ENCODE peak calls at places on chromosome 20, in six cellular contexts. One of them, this sample, is unnamed.

GRCh38 chr20:54345301-54345724 is 130.1 kb upstream of the DOK5 start:
- DNase-seq in anterior cingulate cortex: no peak
- DNase-seq in GF-D8: no peak
- DNase-seq in esophagus squamous epithelium: no peak
- DNase-seq in cardiac muscle cell: no peak
- DNase-seq in activated T-cell treated with anti-CD3 and anti-CD28 coated beads, Interleukin-2, amount 50 U/mL, for 72 hours: no peak
- DNase-seq in this sample: no peak

GRCh38 chr20:12252793-12253192 is 335.1 kb downstream of the BTBD3 start:
- DNase-seq in anterior cingulate cortex: no peak
- DNase-seq in GF-D8: no peak
- DNase-seq in esophagus squamous epithelium: no peak
- DNase-seq in cardiac muscle cell: no peak
- DNase-seq in activated T-cell treated with anti-CD3 and anti-CD28 coated beads, Interleukin-2, amount 50 U/mL, for 72 hours: no peak
- DNase-seq in this sample: no peak

GRCh38 chr20:44946266-44946852 is 13.8 kb downstream of the TOMM34 start:
- DNase-seq in anterior cingulate cortex: no peak
- DNase-seq in GF-D8: no peak
- DNase-seq in esophagus squamous epithelium: no peak
- DNase-seq in cardiac muscle cell: no peak
- DNase-seq in activated T-cell treated with anti-CD3 and anti-CD28 coated beads, Interleukin-2, amount 50 U/mL, for 72 hours: no peak
- DNase-seq in this sample: no peak

GRCh38 chr20:46139908-46140482 is 21.9 kb downstream of the CD40 start:
- DNase-seq in anterior cingulate cortex: no peak
- DNase-seq in GF-D8: no peak
- DNase-seq in esophagus squamous epithelium: no peak
- DNase-seq in cardiac muscle cell: no peak
- DNase-seq in activated T-cell treated with anti-CD3 and anti-CD28 coated beads, Interleukin-2, amount 50 U/mL, for 72 hours: no peak
- DNase-seq in this sample: no peak

GRCh38 chr20:14219801-14220461 is 117.5 kb downstream of the FLRT3 start:
- DNase-seq in anterior cingulate cortex: no peak
- DNase-seq in GF-D8: no peak
- DNase-seq in esophagus squamous epithelium: no peak
- DNase-seq in cardiac muscle cell: no peak
- DNase-seq in activated T-cell treated with anti-CD3 and anti-CD28 coated beads, Interleukin-2, amount 50 U/mL, for 72 hours: no peak
- DNase-seq in this sample: no peak

GRCh38 chr20:24303393-24303792 is 166.0 kb upstream of the SYNDIG1 start:
- DNase-seq in anterior cingulate cortex: peak; percentile 25
- DNase-seq in GF-D8: no peak
- DNase-seq in esophagus squamous epithelium: no peak
- DNase-seq in cardiac muscle cell: no peak
- DNase-seq in activated T-cell treated with anti-CD3 and anti-CD28 coated beads, Interleukin-2, amount 50 U/mL, for 72 hours: no peak
- DNase-seq in this sample: peak; percentile 30

GRCh38 chr20:17556842-17557674 is 12.8 kb upstream of the DSTN start:
- DNase-seq in anterior cingulate cortex: no peak
- DNase-seq in GF-D8: no peak
- DNase-seq in esophagus squamous epithelium: no peak
- DNase-seq in cardiac muscle cell: no peak
- DNase-seq in activated T-cell treated with anti-CD3 and anti-CD28 coated beads, Interleukin-2, amount 50 U/mL, for 72 hours: no peak
- DNase-seq in this sample: no peak

GRCh38 chr20:22717466-22717865 is 133.1 kb upstream of the FOXA2 start:
- DNase-seq in anterior cingulate cortex: no peak
- DNase-seq in GF-D8: no peak
- DNase-seq in esophagus squamous epithelium: no peak
- DNase-seq in cardiac muscle cell: peak; percentile 54
- DNase-seq in activated T-cell treated with anti-CD3 and anti-CD28 coated beads, Interleukin-2, amount 50 U/mL, for 72 hours: no peak
- DNase-seq in this sample: no peak

GRCh38 chr20:58277578-58278344 is 31.8 kb upstream of the RAB22A start:
- DNase-seq in anterior cingulate cortex: no peak
- DNase-seq in GF-D8: no peak
- DNase-seq in esophagus squamous epithelium: no peak
- DNase-seq in cardiac muscle cell: no peak
- DNase-seq in activated T-cell treated with anti-CD3 and anti-CD28 coated beads, Interleukin-2, amount 50 U/mL, for 72 hours: no peak
- DNase-seq in this sample: no peak

GRCh38 chr20:50301712-50302111 is 111.1 kb downstream of the CEBPB start:
- DNase-seq in anterior cingulate cortex: no peak
- DNase-seq in GF-D8: no peak
- DNase-seq in esophagus squamous epithelium: no peak
- DNase-seq in cardiac muscle cell: no peak
- DNase-seq in activated T-cell treated with anti-CD3 and anti-CD28 coated beads, Interleukin-2, amount 50 U/mL, for 72 hours: no peak
- DNase-seq in this sample: no peak

GRCh38 chr20:22070546-22070945 is 365.1 kb downstream of the PAX1 start:
- DNase-seq in anterior cingulate cortex: no peak
- DNase-seq in GF-D8: no peak
- DNase-seq in esophagus squamous epithelium: no peak
- DNase-seq in cardiac muscle cell: no peak
- DNase-seq in activated T-cell treated with anti-CD3 and anti-CD28 coated beads, Interleukin-2, amount 50 U/mL, for 72 hours: no peak
- DNase-seq in this sample: no peak

GRCh38 chr20:23078351-23078993 is 7.7 kb downstream of the CD93 start:
- DNase-seq in anterior cingulate cortex: no peak
- DNase-seq in GF-D8: no peak
- DNase-seq in esophagus squamous epithelium: no peak
- DNase-seq in cardiac muscle cell: no peak
- DNase-seq in activated T-cell treated with anti-CD3 and anti-CD28 coated beads, Interleukin-2, amount 50 U/mL, for 72 hours: no peak
- DNase-seq in this sample: no peak

GRCh38 chr20:20946122-20946759 is 159.9 kb downstream of the LINC00237 start:
- DNase-seq in anterior cingulate cortex: no peak
- DNase-seq in GF-D8: no peak
- DNase-seq in esophagus squamous epithelium: no peak
- DNase-seq in cardiac muscle cell: no peak
- DNase-seq in activated T-cell treated with anti-CD3 and anti-CD28 coated beads, Interleukin-2, amount 50 U/mL, for 72 hours: no peak
- DNase-seq in this sample: no peak

GRCh38 chr20:38067717-38068365 is 34.3 kb downstream of the RPRD1B start:
- DNase-seq in anterior cingulate cortex: no peak
- DNase-seq in GF-D8: no peak
- DNase-seq in esophagus squamous epithelium: no peak
- DNase-seq in cardiac muscle cell: no peak
- DNase-seq in activated T-cell treated with anti-CD3 and anti-CD28 coated beads, Interleukin-2, amount 50 U/mL, for 72 hours: no peak
- DNase-seq in this sample: no peak

GRCh38 chr20:57748601-57749130 is 38.9 kb upstream of the PMEPA1 start:
- DNase-seq in anterior cingulate cortex: peak; percentile 60
- DNase-seq in GF-D8: peak; percentile 50
- DNase-seq in esophagus squamous epithelium: no peak
- DNase-seq in cardiac muscle cell: peak; percentile 36
- DNase-seq in activated T-cell treated with anti-CD3 and anti-CD28 coated beads, Interleukin-2, amount 50 U/mL, for 72 hours: peak; percentile 52
- DNase-seq in this sample: peak; percentile 34

GRCh38 chr20:34299925-34300806 is 3.0 kb downstream of the AHCY start:
- DNase-seq in anterior cingulate cortex: no peak
- DNase-seq in GF-D8: no peak
- DNase-seq in esophagus squamous epithelium: no peak
- DNase-seq in cardiac muscle cell: no peak
- DNase-seq in activated T-cell treated with anti-CD3 and anti-CD28 coated beads, Interleukin-2, amount 50 U/mL, for 72 hours: no peak
- DNase-seq in this sample: no peak

GRCh38 chr20:48283470-48284110 is 498.3 kb upstream of the SULF2 start:
- DNase-seq in anterior cingulate cortex: peak; percentile 77
- DNase-seq in GF-D8: no peak
- DNase-seq in esophagus squamous epithelium: no peak
- DNase-seq in cardiac muscle cell: no peak
- DNase-seq in activated T-cell treated with anti-CD3 and anti-CD28 coated beads, Interleukin-2, amount 50 U/mL, for 72 hours: no peak
- DNase-seq in this sample: no peak

GRCh38 chr20:33796907-33797544 is 14.1 kb upstream of the CHMP4B start:
- DNase-seq in anterior cingulate cortex: no peak
- DNase-seq in GF-D8: no peak
- DNase-seq in esophagus squamous epithelium: no peak
- DNase-seq in cardiac muscle cell: no peak
- DNase-seq in activated T-cell treated with anti-CD3 and anti-CD28 coated beads, Interleukin-2, amount 50 U/mL, for 72 hours: no peak
- DNase-seq in this sample: no peak

GRCh38 chr20:17024513-17025105 is 202.2 kb upstream of the PCSK2 start:
- DNase-seq in anterior cingulate cortex: no peak
- DNase-seq in GF-D8: no peak
- DNase-seq in esophagus squamous epithelium: no peak
- DNase-seq in cardiac muscle cell: no peak
- DNase-seq in activated T-cell treated with anti-CD3 and anti-CD28 coated beads, Interleukin-2, amount 50 U/mL, for 72 hours: no peak
- DNase-seq in this sample: no peak

GRCh38 chr20:49187330-49188100 is 619 bp downstream of the STAU1 start:
- DNase-seq in anterior cingulate cortex: no peak
- DNase-seq in GF-D8: no peak
- DNase-seq in esophagus squamous epithelium: no peak
- DNase-seq in cardiac muscle cell: peak; percentile 38
- DNase-seq in activated T-cell treated with anti-CD3 and anti-CD28 coated beads, Interleukin-2, amount 50 U/mL, for 72 hours: peak; percentile 67
- DNase-seq in this sample: peak; percentile 46

GRCh38 chr20:1664911-1665310 is 7.3 kb upstream of the SIRPG start:
- DNase-seq in anterior cingulate cortex: no peak
- DNase-seq in GF-D8: peak; percentile 21
- DNase-seq in esophagus squamous epithelium: no peak
- DNase-seq in cardiac muscle cell: no peak
- DNase-seq in activated T-cell treated with anti-CD3 and anti-CD28 coated beads, Interleukin-2, amount 50 U/mL, for 72 hours: peak; percentile 73
- DNase-seq in this sample: peak; percentile 71

GRCh38 chr20:47768016-47768953 is 17.0 kb downstream of the SULF2 start:
- DNase-seq in anterior cingulate cortex: no peak
- DNase-seq in GF-D8: no peak
- DNase-seq in esophagus squamous epithelium: no peak
- DNase-seq in cardiac muscle cell: no peak
- DNase-seq in activated T-cell treated with anti-CD3 and anti-CD28 coated beads, Interleukin-2, amount 50 U/mL, for 72 hours: no peak
- DNase-seq in this sample: no peak

GRCh38 chr20:39660251-39660650 is 698.1 kb downstream of the DHX35 start:
- DNase-seq in anterior cingulate cortex: no peak
- DNase-seq in GF-D8: no peak
- DNase-seq in esophagus squamous epithelium: no peak
- DNase-seq in cardiac muscle cell: no peak
- DNase-seq in activated T-cell treated with anti-CD3 and anti-CD28 coated beads, Interleukin-2, amount 50 U/mL, for 72 hours: no peak
- DNase-seq in this sample: no peak

GRCh38 chr20:61840661-61841455 is 224.8 kb downstream of the TAF4 start:
- DNase-seq in anterior cingulate cortex: no peak
- DNase-seq in GF-D8: no peak
- DNase-seq in esophagus squamous epithelium: no peak
- DNase-seq in cardiac muscle cell: no peak
- DNase-seq in activated T-cell treated with anti-CD3 and anti-CD28 coated beads, Interleukin-2, amount 50 U/mL, for 72 hours: no peak
- DNase-seq in this sample: no peak

GRCh38 chr20:37359331-37359730 is 13.4 kb downstream of the SRC start:
- DNase-seq in anterior cingulate cortex: no peak
- DNase-seq in GF-D8: no peak
- DNase-seq in esophagus squamous epithelium: no peak
- DNase-seq in cardiac muscle cell: no peak
- DNase-seq in activated T-cell treated with anti-CD3 and anti-CD28 coated beads, Interleukin-2, amount 50 U/mL, for 72 hours: no peak
- DNase-seq in this sample: no peak

GRCh38 chr20:33009214-33010132 is 2.0 kb downstream of the BPIFB2 start:
- DNase-seq in anterior cingulate cortex: no peak
- DNase-seq in GF-D8: no peak
- DNase-seq in esophagus squamous epithelium: no peak
- DNase-seq in cardiac muscle cell: no peak
- DNase-seq in activated T-cell treated with anti-CD3 and anti-CD28 coated beads, Interleukin-2, amount 50 U/mL, for 72 hours: no peak
- DNase-seq in this sample: no peak

GRCh38 chr20:48295445-48295903 is 510.2 kb upstream of the SULF2 start:
- DNase-seq in anterior cingulate cortex: no peak
- DNase-seq in GF-D8: no peak
- DNase-seq in esophagus squamous epithelium: no peak
- DNase-seq in cardiac muscle cell: peak; percentile 87
- DNase-seq in activated T-cell treated with anti-CD3 and anti-CD28 coated beads, Interleukin-2, amount 50 U/mL, for 72 hours: no peak
- DNase-seq in this sample: no peak

GRCh38 chr20:23551786-23552185 is 16.5 kb downstream of the CST9L start:
- DNase-seq in anterior cingulate cortex: no peak
- DNase-seq in GF-D8: no peak
- DNase-seq in esophagus squamous epithelium: no peak
- DNase-seq in cardiac muscle cell: no peak
- DNase-seq in activated T-cell treated with anti-CD3 and anti-CD28 coated beads, Interleukin-2, amount 50 U/mL, for 72 hours: no peak
- DNase-seq in this sample: no peak

GRCh38 chr20:23928788-23929187 is 49.2 kb upstream of the CST5 start:
- DNase-seq in anterior cingulate cortex: no peak
- DNase-seq in GF-D8: no peak
- DNase-seq in esophagus squamous epithelium: no peak
- DNase-seq in cardiac muscle cell: no peak
- DNase-seq in activated T-cell treated with anti-CD3 and anti-CD28 coated beads, Interleukin-2, amount 50 U/mL, for 72 hours: peak; percentile 52
- DNase-seq in this sample: peak; percentile 59

GRCh38 chr20:35326021-35326731 is 34.0 kb upstream of the FAM83C start:
- DNase-seq in anterior cingulate cortex: no peak
- DNase-seq in GF-D8: no peak
- DNase-seq in esophagus squamous epithelium: no peak
- DNase-seq in cardiac muscle cell: no peak
- DNase-seq in activated T-cell treated with anti-CD3 and anti-CD28 coated beads, Interleukin-2, amount 50 U/mL, for 72 hours: no peak
- DNase-seq in this sample: no peak

GRCh38 chr20:15296422-15296821 is 959.0 kb upstream of the FLRT3 start:
- DNase-seq in anterior cingulate cortex: no peak
- DNase-seq in GF-D8: no peak
- DNase-seq in esophagus squamous epithelium: no peak
- DNase-seq in cardiac muscle cell: no peak
- DNase-seq in activated T-cell treated with anti-CD3 and anti-CD28 coated beads, Interleukin-2, amount 50 U/mL, for 72 hours: no peak
- DNase-seq in this sample: no peak

GRCh38 chr20:41030536-41031242 is 2.1 kb downstream of the TOP1 start:
- DNase-seq in anterior cingulate cortex: no peak
- DNase-seq in GF-D8: no peak
- DNase-seq in esophagus squamous epithelium: no peak
- DNase-seq in cardiac muscle cell: no peak
- DNase-seq in activated T-cell treated with anti-CD3 and anti-CD28 coated beads, Interleukin-2, amount 50 U/mL, for 72 hours: no peak
- DNase-seq in this sample: no peak

GRCh38 chr20:59518881-59519706 is 85.2 kb upstream of the PHACTR3 start:
- DNase-seq in anterior cingulate cortex: no peak
- DNase-seq in GF-D8: no peak
- DNase-seq in esophagus squamous epithelium: no peak
- DNase-seq in cardiac muscle cell: peak; percentile 70
- DNase-seq in activated T-cell treated with anti-CD3 and anti-CD28 coated beads, Interleukin-2, amount 50 U/mL, for 72 hours: peak; percentile 13
- DNase-seq in this sample: peak; percentile 56

GRCh38 chr20:38007526-38007925 is 25.7 kb downstream of the TTI1 start:
- DNase-seq in anterior cingulate cortex: no peak
- DNase-seq in GF-D8: no peak
- DNase-seq in esophagus squamous epithelium: no peak
- DNase-seq in cardiac muscle cell: no peak
- DNase-seq in activated T-cell treated with anti-CD3 and anti-CD28 coated beads, Interleukin-2, amount 50 U/mL, for 72 hours: no peak
- DNase-seq in this sample: no peak

GRCh38 chr20:51305316-51306052 is 237.0 kb downstream of the NFATC2 start:
- DNase-seq in anterior cingulate cortex: no peak
- DNase-seq in GF-D8: no peak
- DNase-seq in esophagus squamous epithelium: no peak
- DNase-seq in cardiac muscle cell: no peak
- DNase-seq in activated T-cell treated with anti-CD3 and anti-CD28 coated beads, Interleukin-2, amount 50 U/mL, for 72 hours: no peak
- DNase-seq in this sample: no peak

GRCh38 chr20:45311589-45312211 is 3.6 kb upstream of the MATN4 start:
- DNase-seq in anterior cingulate cortex: no peak
- DNase-seq in GF-D8: no peak
- DNase-seq in esophagus squamous epithelium: no peak
- DNase-seq in cardiac muscle cell: peak; percentile 72
- DNase-seq in activated T-cell treated with anti-CD3 and anti-CD28 coated beads, Interleukin-2, amount 50 U/mL, for 72 hours: peak; percentile 75
- DNase-seq in this sample: peak; percentile 70

GRCh38 chr20:23078994-23079364 is 7.1 kb downstream of the CD93 start:
- DNase-seq in anterior cingulate cortex: no peak
- DNase-seq in GF-D8: no peak
- DNase-seq in esophagus squamous epithelium: no peak
- DNase-seq in cardiac muscle cell: peak; percentile 32
- DNase-seq in activated T-cell treated with anti-CD3 and anti-CD28 coated beads, Interleukin-2, amount 50 U/mL, for 72 hours: no peak
- DNase-seq in this sample: no peak